ENCODE peak calls at places on chromosomes 1 and 21, in ten cellular contexts. F is activated effector memory CD4-positive, alpha-beta T cell treated with anti-CD3 and anti-CD28 coated beads, Interleukin-2, amount 50 U/mL, for 16 hours; E is prostate gland; M is posterior cingulate gyrus; W is heart right ventricle; J is stimulated activated CD4-positive, alpha-beta T cell treated with anti-CD3 and anti-CD28 coated beads, TNF-alpha, amount 100 ng/mL, for 48 hours; T is Calu3; K is neural crest cell; O is cardiac muscle cell; L is aorta. V is an unnamed sample.

GRCh38 chr1:207959995-207960745 is 49.2 kb upstream of the CD34 start:
- DNase-seq in F (no peak), E (no peak), M (no peak), W (no peak), J (no peak), T (no peak), K (no peak), O (no peak), L (no peak), V (no peak)

GRCh38 chr1:55813619-55814018 is 598.5 kb upstream of the USP24 start:
- DNase-seq in F (no peak), E (no peak), M (no peak), W (peak), J (no peak), T (no peak), K (no peak), O (peak), L (no peak), V (no peak)

GRCh38 chr1:87062687-87063086 is 148.3 kb downstream of the HS2ST1 start:
- DNase-seq in F (no peak), E (no peak), M (no peak), W (no peak), J (no peak), T (no peak), K (no peak), O (no peak), L (no peak), V (no peak)

GRCh38 chr1:34639701-34640100 is 115.1 kb upstream of the GJB5 start:
- DNase-seq in F (no peak), E (no peak), M (no peak), W (no peak), J (no peak), T (no peak), K (no peak), O (no peak), L (no peak), V (no peak)

GRCh38 chr1:55071477-55071876 is 32.1 kb downstream of the PCSK9 start:
- DNase-seq in F (no peak), E (no peak), M (no peak), W (no peak), J (no peak), T (peak), K (peak), O (peak), L (no peak), V (peak)

GRCh38 chr1:177077734-177078489 is 86.6 kb downstream of the ASTN1 start:
- DNase-seq in F (no peak), E (no peak), M (no peak), W (no peak), J (no peak), T (no peak), K (no peak), O (no peak), L (no peak), V (no peak)

GRCh38 chr21:39007532-39007931 is 175.7 kb downstream of the PSMG1 start:
- DNase-seq in F (no peak), E (peak), M (no peak), W (no peak), J (no peak), T (no peak), K (no peak), O (no peak), L (peak), V (no peak)

GRCh38 chr1:65108025-65108692 is 39.8 kb upstream of the AK4 start:
- DNase-seq in F (no peak), E (no peak), M (no peak), W (no peak), J (no peak), T (peak), K (no peak), O (no peak), L (no peak), V (no peak)

GRCh38 chr1:59699227-59699847 is 115.4 kb upstream of the HOOK1 start:
- DNase-seq in F (no peak), E (no peak), M (peak), W (no peak), J (no peak), T (peak), K (no peak), O (peak), L (no peak), V (peak)

GRCh38 chr1:16249838-16250241 is 12.9 kb upstream of the CPLANE2 start:
- DNase-seq in F (no peak), E (peak), M (no peak), W (no peak), J (no peak), T (no peak), K (no peak), O (no peak), L (peak), V (peak)

GRCh38 chr21:35266546-35266945 is 217.4 kb upstream of the RUNX1 start:
- DNase-seq in F (no peak), E (no peak), M (no peak), W (no peak), J (no peak), T (no peak), K (no peak), O (no peak), L (no peak), V (no peak)

GRCh38 chr1:85850238-85850637 is 142.0 kb upstream of the ZNHIT6 start:
- DNase-seq in F (no peak), E (no peak), M (no peak), W (no peak), J (no peak), T (peak), K (no peak), O (no peak), L (no peak), V (no peak)

GRCh38 chr1:222749927-222750326 is 12.9 kb downstream of the FAM177B start:
- DNase-seq in F (no peak), E (no peak), M (no peak), W (no peak), J (no peak), T (no peak), K (no peak), O (no peak), L (no peak), V (no peak)